ENCODE peak calls at places on chromosomes 6 and 20, in seven cellular contexts. H is suprapubic skin, J is PC-3, E is tibial artery, C is brain microvascular endothelial cell, R is uterus, L is ovary. V is an unnamed sample.

GRCh38 chr20:56952258-56952929 is 314.0 kb downstream of the BMP7 start:
- DNase-seq in E (no peak), R (no peak), H (no peak), C (no peak), L (no peak), J (no peak), V (no peak)

GRCh38 chr6:146997062-146997461 is 207.2 kb upstream of the STXBP5 start:
- DNase-seq in R (no peak), C (peak; percentile 83), E (no peak), H (no peak), J (peak; percentile 52), L (no peak), V (no peak)

GRCh38 chr6:30042914-30043313 is 18.2 kb upstream of the POLR1H start:
- DNase-seq in L (no peak), E (no peak), H (no peak), J (no peak), R (no peak), C (no peak), V (no peak)

GRCh38 chr6:111852704-111853103 is 20.5 kb downstream of the FYN start:
- DNase-seq in J (peak; percentile 11), E (no peak), L (no peak), H (no peak), R (no peak), C (no peak), V (no peak)

GRCh38 chr20:5735845-5736530 is 14.2 kb upstream of the SHLD1 start:
- DNase-seq in E (no peak), H (no peak), J (no peak), C (no peak), R (no peak), L (no peak), V (no peak)

GRCh38 chr6:133906050-133906449 is 17.1 kb downstream of the TCF21 start:
- DNase-seq in E (no peak), H (no peak), J (no peak), L (no peak), R (no peak), C (peak; percentile 60), V (no peak)

GRCh38 chr6:15855311-15855710 is 192.5 kb upstream of the DTNBP1 start:
- DNase-seq in L (no peak), R (no peak), C (no peak), J (no peak), E (no peak), H (no peak), V (no peak)

GRCh38 chr20:57315964-57316480 is 13.6 kb upstream of the SPO11 start:
- DNase-seq in L (no peak), H (no peak), J (no peak), E (no peak), R (no peak), C (no peak), V (no peak)

GRCh38 chr6:46876126-46876525 is 45.6 kb downstream of the ADGRF5 start:
- DNase-seq in R (no peak), L (peak; percentile 17), H (peak; percentile 62), E (no peak), J (peak; percentile 99), C (no peak), V (peak; percentile 53)

GRCh38 chr20:47708953-47709833 is 76.1 kb downstream of the SULF2 start:
- DNase-seq in J (no peak), R (no peak), C (no peak), H (no peak), L (no peak), E (no peak), V (no peak)

GRCh38 chr6:1604347-1604990 is 5.2 kb upstream of the FOXC1 start:
- DNase-seq in J (peak; percentile 89), R (peak; percentile 58), C (no peak), H (peak; percentile 62), L (peak; percentile 71), E (peak; percentile 89), V (peak; percentile 57)

GRCh38 chr6:42702200-42702599 is 20.2 kb downstream of the PRPH2 start:
- DNase-seq in R (no peak), C (peak; percentile 54), H (no peak), E (no peak), J (peak; percentile 65), L (no peak), V (no peak)

GRCh38 chr6:25601797-25602679 is 50.0 kb upstream of the SCGN start:
- DNase-seq in E (no peak), R (no peak), L (no peak), J (peak; percentile 70), C (no peak), H (no peak), V (no peak)

GRCh38 chr6:149896491-149896890 is 1.4 kb downstream of the RAET1E start:
- DNase-seq in E (peak; percentile 45), H (peak; percentile 57), L (no peak), J (peak; percentile 20), R (no peak), C (peak; percentile 40), V (no peak)

GRCh38 chr20:9172908-9173307 is 104.0 kb downstream of the PLCB4 start:
- DNase-seq in J (peak; percentile 16), E (no peak), H (no peak), C (no peak), L (no peak), R (no peak), V (no peak)
- TF ChIP-seq CTCF in J (peak; percentile 38), E (no peak), H (peak; percentile 6), C (peak; percentile 50), L (no peak), R (no peak), V (no peak)

GRCh38 chr6:34586327-34587040 is 30.4 kb upstream of the SPDEF start:
- DNase-seq in H (no peak), L (no peak), E (peak; percentile 58), C (no peak), R (no peak), J (no peak), V (no peak)

GRCh38 chr6:34584694-34585093 is 28.6 kb upstream of the SPDEF start:
- DNase-seq in C (no peak), R (no peak), J (no peak), H (no peak), E (peak; percentile 29), L (no peak), V (no peak)

GRCh38 chr6:34583861-34584604 is 27.9 kb upstream of the SPDEF start:
- DNase-seq in L (no peak), E (peak; percentile 48), J (no peak), R (no peak), C (no peak), H (no peak), V (no peak)

GRCh38 chr6:34585108-34585507 is 29.0 kb upstream of the SPDEF start:
- DNase-seq in L (no peak), C (no peak), R (no peak), E (no peak), J (no peak), H (no peak), V (no peak)

GRCh38 chr6:34585512-34586045 is 29.4 kb upstream of the SPDEF start:
- DNase-seq in C (peak; percentile 7), J (no peak), H (no peak), L (no peak), E (peak; percentile 58), R (no peak), V (no peak)
- H3K36me3 ChIP-seq in C (peaks cover 2% of the 10 kb centered on the region), J (no peaks in the 10 kb centered on the region), H (peaks cover 25% of the 10 kb centered on the region), L (no peaks in the 10 kb centered on the region), E (peaks cover 21% of the 10 kb centered on the region), R (no peaks in the 10 kb centered on the region), V (peaks cover 23% of the 10 kb centered on the region)

GRCh38 chr6:85677243-85677956 is 34.7 kb upstream of the SYNCRIP start:
- DNase-seq in E (no peak), J (no peak), R (no peak), C (no peak), H (no peak), L (no peak), V (no peak)
- H3K27ac ChIP-seq in E (peak overlapping the region; percentile 91), J (no peak overlapping the region), R (peak overlapping the region; percentile 87), C (peak overlapping the region; percentile 73), H (peak overlapping the region; percentile 94), L (peak overlapping the region; percentile 46), V (no peak overlapping the region)

GRCh38 chr6:33384581-33385020 is 7.0 kb upstream of the KIFC1 start:
- DNase-seq in L (no peak), R (no peak), J (peak; percentile 67), E (no peak), C (peak; percentile 38), H (no peak), V (no peak)
- TF ChIP-seq CTCF in L (no peak), R (peak; percentile 34), J (peak; percentile 64), E (no peak), C (peak; percentile 61), H (peak; percentile 34), V (no peak)

GRCh38 chr20:19990911-19991707 is 26.1 kb upstream of the NAA20 start:
- DNase-seq in E (no peak), H (no peak), L (no peak), R (no peak), J (no peak), C (no peak), V (no peak)
- H3K36me3 ChIP-seq in E (peaks cover 15% of the 10 kb centered on the region), H (peaks cover 7% of the 10 kb centered on the region), L (no peaks in the 10 kb centered on the region), R (no peaks in the 10 kb centered on the region), J (peaks cover 61% of the 10 kb centered on the region), C (peaks cover 6% of the 10 kb centered on the region), V (peaks cover 6% of the 10 kb centered on the region)

GRCh38 chr20:37643400-37643799 is 50.4 kb upstream of the CTNNBL1 start:
- DNase-seq in C (no peak), J (no peak), H (no peak), R (no peak), L (no peak), E (no peak), V (no peak)

GRCh38 chr20:37640600-37641561 is 52.9 kb upstream of the CTNNBL1 start:
- DNase-seq in L (no peak), E (no peak), C (no peak), J (peak; percentile 59), R (no peak), H (no peak), V (no peak)

GRCh38 chr20:37642246-37642645 is 51.6 kb upstream of the CTNNBL1 start:
- DNase-seq in E (no peak), J (no peak), L (no peak), R (no peak), H (no peak), C (no peak), V (no peak)

GRCh38 chr20:37647946-37648345 is 45.9 kb upstream of the CTNNBL1 start:
- DNase-seq in C (no peak), L (no peak), H (no peak), R (no peak), J (no peak), E (no peak), V (no peak)

GRCh38 chr20:37644605-37645004 is 49.2 kb upstream of the CTNNBL1 start:
- DNase-seq in R (no peak), J (no peak), L (no peak), H (no peak), C (no peak), E (no peak), V (no peak)
- H3K27ac ChIP-seq in R (no peak overlapping the region), J (no peak overlapping the region), L (no peak overlapping the region), H (no peak overlapping the region), C (no peak overlapping the region), E (no peak overlapping the region), V (no peak overlapping the region)

V was measured in lung.